ENCODE peak calls at places on chromosome 13, in ten cellular contexts. One of them, this sample, is unnamed.
A peak's percentile ranks its signal among the peaks of the same experiment; 100 is the strongest.

GRCh38 chr13:64793592-64793991 is 2436.5 kb downstream of the PCDH9 start:
- DNase-seq in PC-3: no peak
- DNase-seq in MM.1S: no peak
- DNase-seq in SK-N-SH: no peak
- DNase-seq in GM23248: no peak
- DNase-seq in GM23338: no peak
- DNase-seq in HCT116: no peak
- DNase-seq in hepatocyte: no peak
- DNase-seq in OCI-LY7: no peak
- DNase-seq in Karpas-422: no peak
- DNase-seq in this sample: no peak

GRCh38 chr13:43878897-43879322 is 630 bp downstream of the CCDC122 start:
- DNase-seq in PC-3: peak; percentile 45
- DNase-seq in MM.1S: peak; percentile 31
- DNase-seq in SK-N-SH: no peak
- DNase-seq in GM23248: peak; percentile 90
- DNase-seq in GM23338: peak; percentile 67
- DNase-seq in HCT116: no peak
- DNase-seq in hepatocyte: peak; percentile 77
- DNase-seq in OCI-LY7: peak; percentile 33
- DNase-seq in Karpas-422: peak; percentile 48
- DNase-seq in this sample: no peak

GRCh38 chr13:32255744-32256120 is 59.4 kb downstream of the ZAR1L start:
- DNase-seq in PC-3: peak; percentile 22
- DNase-seq in MM.1S: no peak
- DNase-seq in SK-N-SH: no peak
- DNase-seq in GM23248: no peak
- DNase-seq in GM23338: no peak
- DNase-seq in HCT116: no peak
- DNase-seq in hepatocyte: peak; percentile 26
- DNase-seq in OCI-LY7: no peak
- DNase-seq in Karpas-422: no peak
- DNase-seq in this sample: no peak

GRCh38 chr13:109998808-109999528 is 212.6 kb upstream of the IRS2 start:
- DNase-seq in PC-3: peak; percentile 97
- DNase-seq in MM.1S: no peak
- DNase-seq in SK-N-SH: no peak
- DNase-seq in GM23248: peak; percentile 84
- DNase-seq in GM23338: no peak
- DNase-seq in HCT116: no peak
- DNase-seq in hepatocyte: peak; percentile 72
- DNase-seq in OCI-LY7: no peak
- DNase-seq in Karpas-422: no peak
- DNase-seq in this sample: peak; percentile 100

GRCh38 chr13:76378767-76379166 is 507.4 kb downstream of the KCTD12 start:
- DNase-seq in PC-3: no peak
- DNase-seq in MM.1S: no peak
- DNase-seq in SK-N-SH: no peak
- DNase-seq in GM23248: no peak
- DNase-seq in GM23338: no peak
- DNase-seq in HCT116: no peak
- DNase-seq in hepatocyte: no peak
- DNase-seq in OCI-LY7: no peak
- DNase-seq in Karpas-422: no peak
- DNase-seq in this sample: no peak

GRCh38 chr13:98083507-98083906 is 59.4 kb upstream of the FARP1 start:
- DNase-seq in PC-3: peak; percentile 41
- DNase-seq in MM.1S: no peak
- DNase-seq in SK-N-SH: no peak
- DNase-seq in GM23248: peak; percentile 98
- DNase-seq in GM23338: no peak
- DNase-seq in HCT116: no peak
- DNase-seq in hepatocyte: peak; percentile 11
- DNase-seq in OCI-LY7: no peak
- DNase-seq in Karpas-422: no peak
- DNase-seq in this sample: no peak

GRCh38 chr13:98386632-98387031 is 190.3 kb downstream of the STK24 start:
- DNase-seq in PC-3: no peak
- DNase-seq in MM.1S: no peak
- DNase-seq in SK-N-SH: peak; percentile 36
- DNase-seq in GM23248: no peak
- DNase-seq in GM23338: no peak
- DNase-seq in HCT116: no peak
- DNase-seq in hepatocyte: peak; percentile 45
- DNase-seq in OCI-LY7: no peak
- DNase-seq in Karpas-422: no peak
- DNase-seq in this sample: no peak

GRCh38 chr13:113318956-113319355 is 21.9 kb downstream of the LAMP1 start:
- DNase-seq in PC-3: no peak
- DNase-seq in MM.1S: no peak
- DNase-seq in SK-N-SH: no peak
- DNase-seq in GM23248: no peak
- DNase-seq in GM23338: no peak
- DNase-seq in HCT116: no peak
- DNase-seq in hepatocyte: no peak
- DNase-seq in OCI-LY7: no peak
- DNase-seq in Karpas-422: no peak
- DNase-seq in this sample: no peak

GRCh38 chr13:87827479-87827878 is 156.3 kb downstream of the SLITRK5 start:
- DNase-seq in PC-3: peak; percentile 70
- DNase-seq in MM.1S: no peak
- DNase-seq in SK-N-SH: no peak
- DNase-seq in GM23248: peak; percentile 6
- DNase-seq in GM23338: no peak
- DNase-seq in HCT116: no peak
- DNase-seq in hepatocyte: no peak
- DNase-seq in OCI-LY7: no peak
- DNase-seq in Karpas-422: no peak
- DNase-seq in this sample: no peak

GRCh38 chr13:62875118-62875640 is 1459.5 kb upstream of the PCDH20 start:
- DNase-seq in PC-3: peak; percentile 2
- DNase-seq in MM.1S: no peak
- DNase-seq in SK-N-SH: no peak
- DNase-seq in GM23248: no peak
- DNase-seq in GM23338: no peak
- DNase-seq in HCT116: no peak
- DNase-seq in hepatocyte: no peak
- DNase-seq in OCI-LY7: no peak
- DNase-seq in Karpas-422: no peak
- DNase-seq in this sample: no peak

GRCh38 chr13:94706101-94706853 is 6.1 kb downstream of the SOX21 start:
- DNase-seq in PC-3: no peak
- DNase-seq in MM.1S: no peak
- DNase-seq in SK-N-SH: no peak
- DNase-seq in GM23248: no peak
- DNase-seq in GM23338: peak; percentile 32
- DNase-seq in HCT116: no peak
- DNase-seq in hepatocyte: no peak
- DNase-seq in OCI-LY7: no peak
- DNase-seq in Karpas-422: no peak
- DNase-seq in this sample: no peak

GRCh38 chr13:113219311-113219940 is 10.0 kb downstream of the CUL4A start:
- DNase-seq in PC-3: no peak
- DNase-seq in MM.1S: no peak
- DNase-seq in SK-N-SH: no peak
- DNase-seq in GM23248: peak; percentile 53
- DNase-seq in GM23338: no peak
- DNase-seq in HCT116: no peak
- DNase-seq in hepatocyte: peak; percentile 33
- DNase-seq in OCI-LY7: no peak
- DNase-seq in Karpas-422: no peak
- DNase-seq in this sample: no peak

GRCh38 chr13:66977156-66977555 is 253.0 kb downstream of the PCDH9 start:
- DNase-seq in PC-3: no peak
- DNase-seq in MM.1S: no peak
- DNase-seq in SK-N-SH: no peak
- DNase-seq in GM23248: no peak
- DNase-seq in GM23338: no peak
- DNase-seq in HCT116: no peak
- DNase-seq in hepatocyte: no peak
- DNase-seq in OCI-LY7: no peak
- DNase-seq in Karpas-422: no peak
- DNase-seq in this sample: no peak

GRCh38 chr13:25847635-25848616 is 203.9 kb downstream of the SHISA2 start:
- DNase-seq in PC-3: no peak
- DNase-seq in MM.1S: peak; percentile 51
- DNase-seq in SK-N-SH: peak; percentile 71
- DNase-seq in GM23248: no peak
- DNase-seq in GM23338: peak; percentile 26
- DNase-seq in HCT116: no peak
- DNase-seq in hepatocyte: no peak
- DNase-seq in OCI-LY7: no peak
- DNase-seq in Karpas-422: no peak
- DNase-seq in this sample: no peak

GRCh38 chr13:75446874-75447273 is 35.1 kb downstream of the TBC1D4 start:
- DNase-seq in PC-3: no peak
- DNase-seq in MM.1S: no peak
- DNase-seq in SK-N-SH: no peak
- DNase-seq in GM23248: no peak
- DNase-seq in GM23338: no peak
- DNase-seq in HCT116: no peak
- DNase-seq in hepatocyte: no peak
- DNase-seq in OCI-LY7: no peak
- DNase-seq in Karpas-422: no peak
- DNase-seq in this sample: no peak

GRCh38 chr13:31887311-31887710 is 144.3 kb upstream of the FRY start:
- DNase-seq in PC-3: no peak
- DNase-seq in MM.1S: no peak
- DNase-seq in SK-N-SH: no peak
- DNase-seq in GM23248: peak; percentile 84
- DNase-seq in GM23338: no peak
- DNase-seq in HCT116: no peak
- DNase-seq in hepatocyte: no peak
- DNase-seq in OCI-LY7: no peak
- DNase-seq in Karpas-422: no peak
- DNase-seq in this sample: no peak

DNA sequence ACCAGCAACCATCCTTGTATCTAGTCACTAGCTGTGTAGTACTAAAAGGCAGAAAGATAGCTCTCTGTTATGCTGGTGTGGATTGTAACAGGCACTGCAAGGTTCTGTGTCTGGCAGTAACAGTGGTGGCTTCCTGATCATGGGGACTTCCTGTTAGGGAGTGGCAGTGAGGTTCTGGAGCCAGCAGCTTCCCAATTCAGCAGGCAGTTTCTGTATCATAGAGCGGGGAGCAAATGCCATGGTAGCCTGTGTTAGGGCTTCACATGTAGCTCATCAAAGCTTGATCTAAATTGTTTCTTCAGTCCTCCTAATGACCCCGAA is 441.2 kb downstream of the DIAPH3 start:
- DNase-seq in PC-3: no peak
- DNase-seq in MM.1S: no peak
- DNase-seq in SK-N-SH: no peak
- DNase-seq in GM23248: no peak
- DNase-seq in GM23338: no peak
- DNase-seq in HCT116: no peak
- DNase-seq in hepatocyte: no peak
- DNase-seq in OCI-LY7: no peak
- DNase-seq in Karpas-422: no peak
- DNase-seq in this sample: no peak
- H3K9me2 ChIP-seq in PC-3: no peaks in the 10 kb centered on the region
- H3K9me2 ChIP-seq in MM.1S: no peaks in the 10 kb centered on the region
- H3K9me2 ChIP-seq in SK-N-SH: no peaks in the 10 kb centered on the region
- H3K9me2 ChIP-seq in GM23248: no peaks in the 10 kb centered on the region
- H3K9me2 ChIP-seq in GM23338: no peaks in the 10 kb centered on the region
- H3K9me2 ChIP-seq in HCT116: no peaks in the 10 kb centered on the region
- H3K9me2 ChIP-seq in hepatocyte: no peaks in the 10 kb centered on the region
- H3K9me2 ChIP-seq in OCI-LY7: no peaks in the 10 kb centered on the region
- H3K9me2 ChIP-seq in Karpas-422: no peaks in the 10 kb centered on the region
- H3K9me2 ChIP-seq in this sample: no peaks in the 10 kb centered on the region

DNA sequence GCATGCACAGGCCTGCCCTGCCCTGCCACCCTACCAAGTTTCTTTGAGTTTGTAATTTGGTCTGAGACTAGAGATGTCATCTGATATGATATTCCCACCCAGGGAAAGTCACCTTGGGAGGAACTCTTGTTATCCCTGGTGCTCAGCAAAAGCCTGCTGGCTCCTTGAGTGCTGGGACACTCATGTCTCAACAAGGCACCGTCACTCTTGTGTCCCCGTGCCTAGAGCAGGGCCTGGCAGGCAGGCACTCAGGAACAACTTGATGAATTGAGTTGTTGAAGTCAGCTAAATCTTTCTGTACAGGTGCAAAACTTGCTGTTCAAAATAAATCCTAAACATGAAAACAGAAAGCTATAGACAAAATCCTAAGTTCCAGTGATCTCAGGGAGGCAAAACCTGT is 345.4 kb downstream of the KCNRG start:
- DNase-seq in PC-3: no peak
- DNase-seq in MM.1S: no peak
- DNase-seq in SK-N-SH: no peak
- DNase-seq in GM23248: no peak
- DNase-seq in GM23338: no peak
- DNase-seq in HCT116: no peak
- DNase-seq in hepatocyte: no peak
- DNase-seq in OCI-LY7: no peak
- DNase-seq in Karpas-422: no peak
- DNase-seq in this sample: no peak
- H3K4me1 ChIP-seq in PC-3: peaks cover 34% of the 10 kb centered on the region
- H3K4me1 ChIP-seq in MM.1S: peaks cover 42% of the 10 kb centered on the region
- H3K4me1 ChIP-seq in SK-N-SH: peaks cover 8% of the 10 kb centered on the region
- H3K4me1 ChIP-seq in GM23248: peaks cover 13% of the 10 kb centered on the region
- H3K4me1 ChIP-seq in GM23338: no peaks in the 10 kb centered on the region
- H3K4me1 ChIP-seq in HCT116: no peaks in the 10 kb centered on the region
- H3K4me1 ChIP-seq in hepatocyte: peaks cover 17% of the 10 kb centered on the region
- H3K4me1 ChIP-seq in OCI-LY7: peaks cover 33% of the 10 kb centered on the region
- H3K4me1 ChIP-seq in Karpas-422: peaks cover 42% of the 10 kb centered on the region
- H3K4me1 ChIP-seq in this sample: peaks cover 42% of the 10 kb centered on the region

GRCh38 chr13:99958402-99959126 is 13.0 kb downstream of the ZIC5 start:
- DNase-seq in PC-3: no peak
- DNase-seq in MM.1S: no peak
- DNase-seq in SK-N-SH: no peak
- DNase-seq in GM23248: no peak
- DNase-seq in GM23338: peak; percentile 85
- DNase-seq in HCT116: no peak
- DNase-seq in hepatocyte: no peak
- DNase-seq in OCI-LY7: no peak
- DNase-seq in Karpas-422: no peak
- DNase-seq in this sample: no peak
- H2AFZ ChIP-seq in PC-3: no peak overlapping the region
- H2AFZ ChIP-seq in MM.1S: no peak overlapping the region
- H2AFZ ChIP-seq in SK-N-SH: no peak overlapping the region
- H2AFZ ChIP-seq in GM23248: no peak overlapping the region
- H2AFZ ChIP-seq in GM23338: peak overlapping the region; percentile 89
- H2AFZ ChIP-seq in HCT116: no peak overlapping the region
- H2AFZ ChIP-seq in hepatocyte: no peak overlapping the region
- H2AFZ ChIP-seq in OCI-LY7: no peak overlapping the region
- H2AFZ ChIP-seq in Karpas-422: no peak overlapping the region
- H2AFZ ChIP-seq in this sample: no peak overlapping the region

DNA sequence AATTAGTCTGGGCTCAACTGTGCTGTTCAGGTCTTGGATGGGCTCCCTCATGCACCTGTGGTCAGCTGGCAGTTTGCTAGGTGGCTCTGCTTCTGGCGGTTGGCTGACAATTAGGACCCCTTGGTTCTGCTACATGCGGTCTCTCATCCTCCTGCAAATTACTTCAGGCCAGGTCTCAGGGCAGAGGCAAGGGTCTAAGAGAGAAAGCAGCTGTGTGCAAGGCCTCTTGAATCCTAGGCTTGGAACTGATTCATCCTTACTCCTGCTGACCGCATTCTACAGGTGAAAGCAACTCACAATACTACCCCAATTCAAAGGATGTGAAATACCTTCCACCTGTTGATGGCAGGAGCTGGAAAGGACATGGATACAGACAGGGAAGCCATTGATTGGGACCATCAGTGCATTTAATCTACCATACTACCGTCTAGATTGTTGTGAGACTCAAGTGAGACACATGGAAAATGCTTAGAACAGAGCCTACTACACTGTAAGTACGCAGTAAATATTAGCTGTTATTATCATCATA is 19.1 kb downstream of the CBY2 start:
- DNase-seq in PC-3: no peak
- DNase-seq in MM.1S: no peak
- DNase-seq in SK-N-SH: no peak
- DNase-seq in GM23248: no peak
- DNase-seq in GM23338: no peak
- DNase-seq in HCT116: no peak
- DNase-seq in hepatocyte: no peak
- DNase-seq in OCI-LY7: no peak
- DNase-seq in Karpas-422: no peak
- DNase-seq in this sample: no peak
- H3K9me2 ChIP-seq in PC-3: no peaks in the 10 kb centered on the region
- H3K9me2 ChIP-seq in MM.1S: no peaks in the 10 kb centered on the region
- H3K9me2 ChIP-seq in SK-N-SH: no peaks in the 10 kb centered on the region
- H3K9me2 ChIP-seq in GM23248: no peaks in the 10 kb centered on the region
- H3K9me2 ChIP-seq in GM23338: no peaks in the 10 kb centered on the region
- H3K9me2 ChIP-seq in HCT116: no peaks in the 10 kb centered on the region
- H3K9me2 ChIP-seq in hepatocyte: no peaks in the 10 kb centered on the region
- H3K9me2 ChIP-seq in OCI-LY7: no peaks in the 10 kb centered on the region
- H3K9me2 ChIP-seq in Karpas-422: no peaks in the 10 kb centered on the region
- H3K9me2 ChIP-seq in this sample: no peaks in the 10 kb centered on the region

This sample was measured in PC-9.